ENCODE peak calls at places on chromosomes 13 and 19, in nine cellular contexts. One of them, this sample, is unnamed.

GRCh38 chr19:34336781-34337271 is 28.2 kb upstream of the GPI start:
- DNase-seq in aorta: no peak
- DNase-seq in cardiac muscle cell: peak; percentile 65
- DNase-seq in activated CD4-positive, alpha-beta T cell treated with anti-CD3 and anti-CD28 coated beads for 24 hours: peak; percentile 46
- DNase-seq in hepatocyte: peak; percentile 63
- DNase-seq in RPMI7951: peak; percentile 31
- DNase-seq in activated CD8-positive, alpha-beta memory T cell treated with anti-CD3 and anti-CD28 coated beads for 1 hour: no peak
- DNase-seq in cardiac fibroblast: peak; percentile 63
- DNase-seq in iPS DF 6.9: no peak
- DNase-seq in this sample: peak; percentile 69

GRCh38 chr13:46885018-46885417 is 11.8 kb downstream of the HTR2A start:
- DNase-seq in RPMI7951: no peak
- DNase-seq in hepatocyte: no peak
- DNase-seq in aorta: no peak
- DNase-seq in activated CD8-positive, alpha-beta memory T cell treated with anti-CD3 and anti-CD28 coated beads for 1 hour: no peak
- DNase-seq in iPS DF 6.9: no peak
- DNase-seq in cardiac fibroblast: no peak
- DNase-seq in activated CD4-positive, alpha-beta T cell treated with anti-CD3 and anti-CD28 coated beads for 24 hours: no peak
- DNase-seq in cardiac muscle cell: no peak
- DNase-seq in this sample: no peak

GRCh38 chr19:5048727-5049553 is 80.0 kb downstream of the KDM4B start:
- DNase-seq in activated CD4-positive, alpha-beta T cell treated with anti-CD3 and anti-CD28 coated beads for 24 hours: no peak
- DNase-seq in RPMI7951: peak; percentile 80
- DNase-seq in aorta: peak; percentile 87
- DNase-seq in cardiac muscle cell: no peak
- DNase-seq in hepatocyte: peak; percentile 71
- DNase-seq in activated CD8-positive, alpha-beta memory T cell treated with anti-CD3 and anti-CD28 coated beads for 1 hour: no peak
- DNase-seq in iPS DF 6.9: no peak
- DNase-seq in cardiac fibroblast: peak; percentile 76
- DNase-seq in this sample: peak; percentile 65

GRCh38 chr19:18659281-18660050 is 22.6 kb downstream of the KLHL26 start:
- DNase-seq in iPS DF 6.9: no peak
- DNase-seq in RPMI7951: peak; percentile 62
- DNase-seq in activated CD4-positive, alpha-beta T cell treated with anti-CD3 and anti-CD28 coated beads for 24 hours: no peak
- DNase-seq in hepatocyte: no peak
- DNase-seq in cardiac muscle cell: no peak
- DNase-seq in aorta: peak; percentile 79
- DNase-seq in activated CD8-positive, alpha-beta memory T cell treated with anti-CD3 and anti-CD28 coated beads for 1 hour: no peak
- DNase-seq in cardiac fibroblast: peak; percentile 53
- DNase-seq in this sample: no peak

GRCh38 chr19:17843908-17844490 is 3.8 kb downstream of the JAK3 start:
- DNase-seq in activated CD4-positive, alpha-beta T cell treated with anti-CD3 and anti-CD28 coated beads for 24 hours: no peak
- DNase-seq in cardiac muscle cell: no peak
- DNase-seq in RPMI7951: no peak
- DNase-seq in cardiac fibroblast: no peak
- DNase-seq in hepatocyte: no peak
- DNase-seq in activated CD8-positive, alpha-beta memory T cell treated with anti-CD3 and anti-CD28 coated beads for 1 hour: no peak
- DNase-seq in iPS DF 6.9: no peak
- DNase-seq in aorta: no peak
- DNase-seq in this sample: no peak

GRCh38 chr19:46133777-46134231 is 9.3 kb upstream of the IGFL3 start:
- DNase-seq in cardiac fibroblast: no peak
- DNase-seq in aorta: no peak
- DNase-seq in iPS DF 6.9: peak; percentile 13
- DNase-seq in activated CD4-positive, alpha-beta T cell treated with anti-CD3 and anti-CD28 coated beads for 24 hours: no peak
- DNase-seq in RPMI7951: no peak
- DNase-seq in hepatocyte: no peak
- DNase-seq in cardiac muscle cell: no peak
- DNase-seq in activated CD8-positive, alpha-beta memory T cell treated with anti-CD3 and anti-CD28 coated beads for 1 hour: no peak
- DNase-seq in this sample: peak; percentile 18

GRCh38 chr19:18344546-18344945 is 4.1 kb downstream of the PGPEP1 start:
- DNase-seq in cardiac muscle cell: no peak
- DNase-seq in activated CD8-positive, alpha-beta memory T cell treated with anti-CD3 and anti-CD28 coated beads for 1 hour: no peak
- DNase-seq in aorta: no peak
- DNase-seq in RPMI7951: no peak
- DNase-seq in cardiac fibroblast: no peak
- DNase-seq in hepatocyte: no peak
- DNase-seq in iPS DF 6.9: no peak
- DNase-seq in activated CD4-positive, alpha-beta T cell treated with anti-CD3 and anti-CD28 coated beads for 24 hours: no peak
- DNase-seq in this sample: no peak

GRCh38 chr19:50147462-50148423 is 15.3 kb downstream of the IZUMO2 start:
- DNase-seq in RPMI7951: peak; percentile 88
- DNase-seq in activated CD4-positive, alpha-beta T cell treated with anti-CD3 and anti-CD28 coated beads for 24 hours: peak; percentile 58
- DNase-seq in cardiac fibroblast: peak; percentile 89
- DNase-seq in activated CD8-positive, alpha-beta memory T cell treated with anti-CD3 and anti-CD28 coated beads for 1 hour: peak; percentile 45
- DNase-seq in iPS DF 6.9: no peak
- DNase-seq in cardiac muscle cell: peak; percentile 92
- DNase-seq in aorta: peak; percentile 91
- DNase-seq in hepatocyte: peak; percentile 90
- DNase-seq in this sample: peak; percentile 96

GRCh38 chr13:95924389-95924994 is 128.7 kb downstream of the UGGT2 start:
- DNase-seq in hepatocyte: peak; percentile 47
- DNase-seq in iPS DF 6.9: no peak
- DNase-seq in cardiac muscle cell: peak; percentile 13
- DNase-seq in aorta: no peak
- DNase-seq in activated CD4-positive, alpha-beta T cell treated with anti-CD3 and anti-CD28 coated beads for 24 hours: no peak
- DNase-seq in activated CD8-positive, alpha-beta memory T cell treated with anti-CD3 and anti-CD28 coated beads for 1 hour: no peak
- DNase-seq in RPMI7951: peak; percentile 51
- DNase-seq in cardiac fibroblast: peak; percentile 87
- DNase-seq in this sample: peak; percentile 42

GRCh38 chr13:31209819-31210209 is 10.0 kb downstream of the B3GLCT start:
- DNase-seq in aorta: no peak
- DNase-seq in RPMI7951: no peak
- DNase-seq in hepatocyte: no peak
- DNase-seq in activated CD8-positive, alpha-beta memory T cell treated with anti-CD3 and anti-CD28 coated beads for 1 hour: no peak
- DNase-seq in cardiac muscle cell: no peak
- DNase-seq in activated CD4-positive, alpha-beta T cell treated with anti-CD3 and anti-CD28 coated beads for 24 hours: no peak
- DNase-seq in cardiac fibroblast: no peak
- DNase-seq in iPS DF 6.9: no peak
- DNase-seq in this sample: no peak

GRCh38 chr19:47032171-47032811 is 12.7 kb downstream of the NPAS1 start:
- DNase-seq in aorta: no peak
- DNase-seq in activated CD8-positive, alpha-beta memory T cell treated with anti-CD3 and anti-CD28 coated beads for 1 hour: no peak
- DNase-seq in RPMI7951: no peak
- DNase-seq in hepatocyte: peak; percentile 77
- DNase-seq in iPS DF 6.9: no peak
- DNase-seq in cardiac muscle cell: peak; percentile 63
- DNase-seq in activated CD4-positive, alpha-beta T cell treated with anti-CD3 and anti-CD28 coated beads for 24 hours: peak; percentile 50
- DNase-seq in cardiac fibroblast: peak; percentile 26
- DNase-seq in this sample: peak; percentile 49

GRCh38 chr19:49775742-49776370 is 9.1 kb downstream of the AP2A1 start:
- DNase-seq in hepatocyte: no peak
- DNase-seq in cardiac muscle cell: no peak
- DNase-seq in cardiac fibroblast: no peak
- DNase-seq in aorta: no peak
- DNase-seq in activated CD8-positive, alpha-beta memory T cell treated with anti-CD3 and anti-CD28 coated beads for 1 hour: no peak
- DNase-seq in RPMI7951: no peak
- DNase-seq in activated CD4-positive, alpha-beta T cell treated with anti-CD3 and anti-CD28 coated beads for 24 hours: no peak
- DNase-seq in iPS DF 6.9: no peak
- DNase-seq in this sample: no peak